ENCODE peak calls at places on chromosomes 4 and X, in eight cellular contexts. Z is HFF-Myc, C is fibroblast of mammary gland, G is endodermal cell, B is AG10803, D is MM.1S, X is A549, M is psoas muscle. A is an unnamed sample.

GRCh38 chr4:53702334-53703266 is 111.3 kb upstream of the LNX1 start:
- DNase-seq in Z (peak), C (peak), G (peak), B (peak), D (peak), X (peak), M (peak), A (no peak)

GRCh38 chr4:169689681-169690080 is 68.1 kb downstream of the HPF1 start:
- DNase-seq in Z (no peak), C (no peak), G (no peak), B (no peak), D (no peak), X (no peak), M (no peak), A (no peak)

GRCh38 chrX:39396358-39396995 is 595.2 kb downstream of the MID1IP1 start:
- DNase-seq in Z (no peak), C (no peak), G (peak), B (no peak), D (no peak), X (no peak), M (no peak), A (no peak)

GRCh38 chr4:85854543-85854942 is 379.6 kb downstream of the ARHGAP24 start:
- DNase-seq in Z (no peak), C (peak), G (no peak), B (no peak), D (no peak), X (no peak), M (no peak), A (no peak)

GRCh38 chrX:24178441-24178840 is 28.9 kb downstream of the ZFX start:
- DNase-seq in Z (no peak), C (no peak), G (peak), B (no peak), D (no peak), X (no peak), M (no peak), A (no peak)

GRCh38 chrX:153818571-153819397 is 11.6 kb downstream of the PDZD4 start:
- DNase-seq in Z (no peak), C (no peak), G (peak), B (no peak), D (no peak), X (peak), M (peak), A (no peak)

GRCh38 chrX:17038681-17039161 is 92.3 kb downstream of the REPS2 start:
- DNase-seq in Z (peak), C (peak), G (no peak), B (peak), D (peak), X (no peak), M (no peak), A (no peak)

GRCh38 chr4:13455411-13455810 is 28.7 kb downstream of the RAB28 start:
- DNase-seq in Z (peak), C (peak), G (no peak), B (peak), D (no peak), X (no peak), M (no peak), A (peak)

GRCh38 chr4:76723916-76724315 is 174.0 kb downstream of the SOWAHB start:
- DNase-seq in Z (no peak), C (peak), G (no peak), B (peak), D (no peak), X (no peak), M (no peak), A (no peak)

GRCh38 chr4:182014989-182015388 is 228.2 kb upstream of the TENM3 start:
- DNase-seq in Z (no peak), C (no peak), G (no peak), B (no peak), D (no peak), X (no peak), M (no peak), A (no peak)

GRCh38 chrX:132505116-132505515 is 16.3 kb upstream of the MBNL3 start:
- DNase-seq in Z (no peak), C (peak), G (no peak), B (peak), D (no peak), X (no peak), M (peak), A (no peak)

GRCh38 chr4:7874838-7875237 is 64.8 kb downstream of the AFAP1 start:
- DNase-seq in Z (no peak), C (no peak), G (no peak), B (no peak), D (no peak), X (no peak), M (no peak), A (no peak)

GRCh38 chr4:7871356-7871755 is 68.3 kb downstream of the AFAP1 start:
- DNase-seq in Z (no peak), C (no peak), G (no peak), B (no peak), D (no peak), X (no peak), M (no peak), A (no peak)

GRCh38 chr4:7873881-7874280 is 65.8 kb downstream of the AFAP1 start:
- DNase-seq in Z (no peak), C (no peak), G (no peak), B (no peak), D (no peak), X (no peak), M (no peak), A (no peak)

GRCh38 chr4:7868892-7869471 is 70.7 kb downstream of the AFAP1 start:
- DNase-seq in Z (no peak), C (no peak), G (no peak), B (no peak), D (no peak), X (no peak), M (no peak), A (no peak)

DNA sequence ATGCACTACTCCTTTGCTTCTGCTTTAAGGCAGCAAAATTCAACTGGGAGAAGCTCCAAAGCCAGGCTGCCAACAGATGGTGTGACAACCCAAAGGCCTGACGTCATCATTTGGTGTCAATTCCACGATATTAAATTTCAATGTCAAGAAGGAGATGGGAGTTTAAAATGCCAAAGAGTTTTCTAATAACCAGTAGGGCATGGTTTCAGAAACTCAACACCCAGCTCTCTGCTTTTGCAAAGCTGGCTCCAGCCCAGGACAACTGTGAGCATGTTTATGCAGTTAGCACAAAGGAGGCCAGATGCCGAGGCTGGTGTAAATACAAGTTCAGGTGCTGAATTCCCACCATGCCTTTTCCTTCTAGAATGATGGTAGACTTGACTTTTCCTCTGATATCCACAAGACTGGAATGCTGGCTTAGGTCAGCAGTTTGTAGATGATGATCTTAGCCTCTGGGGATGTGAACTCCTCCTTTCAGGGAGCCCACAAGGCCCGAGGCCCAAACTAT is 67.3 kb downstream of the AFAP1 start:
- DNase-seq in Z (peak), C (peak), G (no peak), B (peak), D (no peak), X (no peak), M (peak), A (peak)
- H3K4me3 ChIP-seq in Z (no peak), C (peak), G (no peak), B (peak), D (no peak), X (peak), M (peak), A (peak)

GRCh38 chrX:110462957-110463356 is 104.3 kb downstream of the RTL9 start:
- DNase-seq in Z (no peak), C (peak), G (peak), B (no peak), D (no peak), X (no peak), M (no peak), A (no peak)
- TF ChIP-seq CTCF in Z (peak), C (peak), G (peak), B (peak), D (peak), X (peak), M (no peak), A (no peak)

GRCh38 chrX:48540480-48540879 is 966 bp downstream of the TBC1D25 start:
- DNase-seq in Z (no peak), C (no peak), G (no peak), B (no peak), D (peak), X (no peak), M (no peak), A (no peak)
- H3K4me3 ChIP-seq in Z (peak), C (peak), G (peak), B (peak), D (peak), X (peak), M (peak), A (peak)

DNA sequence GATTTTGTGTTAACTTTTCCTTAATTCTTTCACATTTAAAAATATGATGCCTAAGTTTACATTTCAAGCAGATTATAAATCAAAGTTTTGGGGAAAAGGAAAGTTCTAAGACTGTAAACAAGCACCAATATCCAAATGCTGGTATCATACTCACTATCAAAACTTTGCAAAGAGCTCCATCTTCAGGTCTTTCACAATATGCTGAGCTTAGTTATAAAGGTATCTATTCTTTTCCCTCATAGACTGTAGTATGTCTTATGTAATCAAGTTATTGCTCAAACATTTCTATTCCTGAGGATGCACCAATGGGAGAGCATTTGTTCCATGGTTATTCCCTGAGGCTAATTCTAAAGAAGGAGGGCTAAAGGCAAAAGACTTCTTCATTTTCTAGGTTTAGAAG is 207.9 kb upstream of the FAM241A start:
- DNase-seq in Z (no peak), C (peak), G (no peak), B (peak), D (peak), X (peak), M (no peak), A (no peak)
- TF ChIP-seq CTCF in Z (peak), C (peak), G (peak), B (peak), D (peak), X (peak), M (no peak), A (peak)

GRCh38 chr4:140053185-140053584 is 100.8 kb downstream of the MAML3 start:
- DNase-seq in Z (no peak), C (no peak), G (peak), B (no peak), D (no peak), X (no peak), M (no peak), A (no peak)
- H3K4me3 ChIP-seq in Z (no peak), C (no peak), G (no peak), B (no peak), D (no peak), X (no peak), M (no peak), A (no peak)